ENCODE peak calls at places on chromosomes 1 and 21, in seven cellular contexts. T is CD8-positive, alpha-beta T cell; O is astrocyte of the cerebellum; L is breast epithelium; A is B cell; V is foreskin fibroblast; X is lower lobe of right lung. F is an unnamed sample.

GRCh38 chr1:234644928-234645327 is 35.0 kb upstream of the IRF2BP2 start:
- DNase-seq in X (no peak), V (no peak), L (no peak), A (no peak), O (no peak), T (no peak), F (no peak)

GRCh38 chr1:228887101-228887500 is 151.8 kb downstream of the RHOU start:
- DNase-seq in V (no peak), L (no peak), T (no peak), A (no peak), O (no peak), X (no peak), F (no peak)

GRCh38 chr1:236830116-236830515 is 35.0 kb downstream of the MTR start:
- DNase-seq in T (no peak), X (no peak), V (no peak), O (no peak), A (no peak), L (no peak), F (no peak)

GRCh38 chr1:31695327-31695726 is 8.5 kb downstream of the COL16A1 start:
- DNase-seq in A (no peak), V (no peak), O (no peak), X (no peak), L (no peak), T (no peak), F (no peak)

GRCh38 chr1:7280257-7280656 is 490.8 kb upstream of the VAMP3 start:
- DNase-seq in O (no peak), T (no peak), A (no peak), X (no peak), L (no peak), V (no peak), F (no peak)

GRCh38 chr1:205915354-205915990 is 27.8 kb downstream of the SLC26A9 start:
- DNase-seq in O (no peak), L (no peak), T (no peak), V (no peak), X (no peak), A (no peak), F (peak)

GRCh38 chr1:31750858-31751638 is 13.1 kb downstream of the ADGRB2 start:
- DNase-seq in A (no peak), X (no peak), L (no peak), O (peak), T (no peak), V (peak), F (no peak)

GRCh38 chr21:23131177-23131576 is 2133.0 kb downstream of the NCAM2 start:
- DNase-seq in A (no peak), T (no peak), O (no peak), V (no peak), X (no peak), L (no peak), F (no peak)

GRCh38 chr1:116987256-116987555 is 14.4 kb upstream of the CD101 start:
- DNase-seq in A (no peak), O (no peak), T (peak), X (no peak), V (no peak), L (no peak), F (no peak)

GRCh38 chr1:84883286-84883685 is 9.7 kb downstream of the LPAR3 start:
- DNase-seq in V (peak), X (no peak), O (no peak), T (no peak), A (no peak), L (no peak), F (no peak)

GRCh38 chr21:17660449-17660848 is 47.7 kb upstream of the BTG3 start:
- DNase-seq in L (no peak), O (peak), T (no peak), X (no peak), A (no peak), V (no peak), F (no peak)

GRCh38 chr1:67735806-67736627 is 51.0 kb downstream of the GADD45A start:
- DNase-seq in O (peak), V (peak), L (peak), A (peak), X (peak), T (no peak), F (peak)

GRCh38 chr1:214281902-214282695 is 1.1 kb downstream of the SMYD2 start:
- DNase-seq in O (no peak), X (peak), A (no peak), L (no peak), V (peak), T (no peak), F (no peak)

GRCh38 chr1:97137862-97138514 is 416.4 kb downstream of the PTBP2 start:
- DNase-seq in V (peak), O (peak), L (no peak), A (no peak), X (no peak), T (no peak), F (peak)

GRCh38 chr21:33286600-33287456 is 20.7 kb downstream of the IL10RB start:
- DNase-seq in L (no peak), T (no peak), A (no peak), V (peak), O (peak), X (no peak), F (no peak)

GRCh38 chr1:231091853-231092301 is 51.8 kb upstream of the FAM89A start:
- DNase-seq in A (no peak), T (no peak), L (no peak), V (peak), O (no peak), X (peak), F (peak)

GRCh38 chr1:190084552-190084951 is 393.1 kb downstream of the BRINP3 start:
- DNase-seq in L (no peak), A (no peak), X (no peak), V (no peak), T (no peak), O (no peak), F (no peak)

GRCh38 chr1:226975909-226976670 is 36.0 kb downstream of the COQ8A start:
- DNase-seq in X (no peak), A (no peak), L (no peak), T (no peak), O (no peak), V (no peak), F (no peak)

GRCh38 chr1:114345930-114346479 is 165.0 kb downstream of the TRIM33 start:
- DNase-seq in X (no peak), V (peak), T (no peak), L (no peak), O (no peak), A (no peak), F (no peak)

GRCh38 chr1:229844675-229845074 is 218.6 kb downstream of the URB2 start:
- DNase-seq in V (peak), L (peak), A (no peak), X (no peak), O (no peak), T (no peak), F (no peak)

GRCh38 chr21:32886339-32886738 is 114.8 kb upstream of the PAXBP1 start:
- DNase-seq in L (no peak), O (no peak), V (no peak), T (no peak), X (no peak), A (no peak), F (no peak)

GRCh38 chr1:156379420-156380165 is 10.6 kb downstream of the RHBG start:
- DNase-seq in O (no peak), X (no peak), V (peak), L (no peak), T (no peak), A (no peak), F (no peak)

GRCh38 chr1:151371744-151372410 is 628 bp downstream of the SELENBP1 start:
- DNase-seq in L (no peak), T (no peak), O (no peak), X (peak), A (no peak), V (peak), F (no peak)

GRCh38 chr1:222529916-222530315 is 18.0 kb downstream of the HHIPL2 start:
- DNase-seq in A (no peak), O (no peak), T (no peak), V (no peak), L (no peak), X (no peak), F (no peak)

GRCh38 chr1:86914635-86914997 is at the start of gene HS2ST1:
- DNase-seq in A (no peak), O (no peak), T (no peak), L (no peak), V (no peak), X (no peak), F (no peak)

GRCh38 chr1:234118911-234119310 is 214.4 kb downstream of the SLC35F3 start:
- DNase-seq in A (no peak), V (no peak), O (no peak), T (no peak), L (no peak), X (no peak), F (no peak)

GRCh38 chr1:3001471-3002348 is 19.6 kb upstream of the ACTRT2 start:
- DNase-seq in X (no peak), L (no peak), O (no peak), V (no peak), A (peak), T (no peak), F (no peak)

GRCh38 chr1:109783436-109783835 is 19.7 kb upstream of the EPS8L3 start:
- DNase-seq in O (peak), V (peak), L (peak), T (no peak), A (no peak), X (peak), F (no peak)

GRCh38 chr1:27455166-27455811 is 34.7 kb downstream of the WASF2 start:
- DNase-seq in O (no peak), X (no peak), A (no peak), T (no peak), V (no peak), L (no peak), F (no peak)

GRCh38 chr21:32844653-32845443 is 73.3 kb upstream of the PAXBP1 start:
- DNase-seq in O (no peak), L (no peak), T (no peak), A (no peak), X (no peak), V (peak), F (no peak)

GRCh38 chr1:119828266-119828665 is 17.0 kb upstream of the REG4 start:
- DNase-seq in V (no peak), A (no peak), X (no peak), T (no peak), O (no peak), L (no peak), F (no peak)

GRCh38 chr1:245716561-245716960 is 561.8 kb downstream of the KIF26B start:
- DNase-seq in T (no peak), O (no peak), A (no peak), L (no peak), V (no peak), X (no peak), F (no peak)

GRCh38 chr21:42680429-42680828 is 27.0 kb downstream of the PDE9A start:
- DNase-seq in T (no peak), L (no peak), V (no peak), A (no peak), X (no peak), O (no peak), F (no peak)
- TF ChIP-seq CTCF in T (no peak), L (no peak), V (no peak), A (no peak), X (no peak), O (no peak), F (no peak)

GRCh38 chr1:98557808-98558390 is 103.6 kb upstream of the SNX7 start:
- DNase-seq in A (no peak), V (no peak), L (no peak), O (peak), T (no peak), X (no peak), F (no peak)

GRCh38 chr1:98555814-98556213 is 105.7 kb upstream of the SNX7 start:
- DNase-seq in V (no peak), T (no peak), X (no peak), L (no peak), A (no peak), O (no peak), F (no peak)

DNA sequence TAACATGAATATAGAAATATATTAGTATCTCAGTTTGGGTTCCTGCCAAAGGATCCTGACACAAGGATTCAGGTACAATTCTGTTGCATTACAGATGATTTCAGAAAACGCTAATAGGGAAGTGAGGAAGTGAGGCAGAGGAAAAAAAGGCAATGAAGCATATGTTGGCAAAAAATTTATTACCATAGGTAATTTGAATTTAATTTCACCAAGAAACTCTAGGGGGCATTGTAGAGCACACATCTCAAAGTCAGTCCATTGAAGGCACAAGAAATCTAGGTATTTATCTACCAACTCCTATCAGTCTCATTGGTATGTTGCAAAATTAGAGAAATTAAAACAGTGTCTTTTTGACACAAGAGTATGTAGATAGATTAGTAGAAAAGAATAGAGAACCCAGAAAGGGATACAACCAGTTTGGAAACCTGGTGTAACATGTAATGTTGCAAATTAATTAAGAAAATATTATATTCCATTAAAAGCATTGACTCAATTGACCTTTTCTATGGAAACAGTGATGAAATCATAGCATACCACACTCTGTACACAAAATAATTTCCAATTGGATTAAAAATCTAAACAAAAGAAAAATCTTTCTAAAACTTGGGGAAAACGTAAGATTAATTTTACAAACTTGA is 104.9 kb upstream of the SNX7 start:
- DNase-seq in T (no peak), L (no peak), O (no peak), V (peak), X (no peak), A (no peak), F (no peak)
- TF ChIP-seq CTCF in T (no peak), L (no peak), O (peak), V (peak), X (peak), A (no peak), F (peak)

GRCh38 chr1:64969305-64970066 is 3.1 kb upstream of the JAK1 start:
- DNase-seq in V (peak), X (no peak), O (no peak), T (no peak), A (no peak), L (no peak), F (no peak)
- TF ChIP-seq CTCF in V (no peak), X (no peak), O (no peak), T (no peak), A (no peak), L (no peak), F (no peak)

GRCh38 chr1:160550572-160551034 is 27.5 kb upstream of the SLAMF6 start:
- DNase-seq in T (peak), X (peak), O (no peak), A (no peak), L (no peak), V (no peak), F (no peak)
- TF ChIP-seq CTCF in T (peak), X (peak), O (no peak), A (no peak), L (no peak), V (no peak), F (peak)

GRCh38 chr1:12760256-12760795 is 13.2 kb upstream of the PRAMEF12 start:
- DNase-seq in L (no peak), A (no peak), T (no peak), V (no peak), X (no peak), O (no peak), F (no peak)
- TF ChIP-seq CTCF in L (no peak), A (no peak), T (no peak), V (no peak), X (no peak), O (no peak), F (no peak)

GRCh38 chr1:10936998-10937901 is 75.2 kb upstream of the TARDBP start:
- DNase-seq in T (no peak), A (no peak), L (no peak), X (no peak), V (no peak), O (no peak), F (no peak)
- TF ChIP-seq CTCF in T (no peak), A (no peak), L (no peak), X (no peak), V (no peak), O (no peak), F (no peak)

GRCh38 chr1:64654519-64655341 is 90.1 kb upstream of the RAVER2 start:
- DNase-seq in L (no peak), O (no peak), X (no peak), T (no peak), V (peak), A (no peak), F (no peak)
- TF ChIP-seq CTCF in L (peak), O (no peak), X (no peak), T (no peak), V (peak), A (no peak), F (no peak)

GRCh38 chr1:112268408-112268807 is 127.6 kb upstream of the CTTNBP2NL start:
- DNase-seq in X (no peak), V (no peak), A (no peak), T (no peak), O (no peak), L (no peak), F (no peak)

GRCh38 chr1:112267929-112268328 is 128.1 kb upstream of the CTTNBP2NL start:
- DNase-seq in O (no peak), L (no peak), T (no peak), V (no peak), A (no peak), X (no peak), F (no peak)

GRCh38 chr1:112264553-112264952 is 131.5 kb upstream of the CTTNBP2NL start:
- DNase-seq in X (no peak), V (no peak), L (no peak), T (no peak), O (no peak), A (no peak), F (no peak)

GRCh38 chr1:112265946-112266345 is 130.1 kb upstream of the CTTNBP2NL start:
- DNase-seq in X (no peak), O (no peak), A (no peak), L (no peak), T (no peak), V (no peak), F (no peak)

DNA sequence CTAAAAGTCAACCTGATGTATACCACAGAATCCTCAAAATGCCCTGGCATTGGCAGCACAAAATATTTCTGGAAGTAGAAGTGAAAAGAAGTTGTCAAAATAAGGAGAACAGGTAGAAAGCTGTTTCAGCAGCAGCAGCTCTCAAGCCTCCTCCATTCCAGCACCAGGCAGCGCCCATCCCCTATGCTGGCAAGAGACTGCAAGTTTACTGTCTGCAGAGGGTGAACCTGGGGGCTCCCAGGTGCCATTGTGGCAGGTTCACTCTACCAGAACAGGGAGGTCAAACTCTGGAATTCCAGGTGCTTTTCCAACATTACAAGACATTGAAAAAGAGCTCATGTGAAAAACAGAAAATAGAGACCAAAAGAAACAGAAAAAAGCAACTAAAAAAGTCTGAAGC is 128.8 kb upstream of the CTTNBP2NL start:
- DNase-seq in O (no peak), V (no peak), X (no peak), T (no peak), L (no peak), A (no peak), F (no peak)
- TF ChIP-seq CTCF in O (no peak), V (no peak), X (no peak), T (no peak), L (no peak), A (no peak), F (no peak)

GRCh38 chr1:207316622-207317510 is 4.6 kb upstream of the CD55 start:
- DNase-seq in T (no peak), V (peak), L (peak), A (no peak), O (no peak), X (no peak), F (no peak)
- TF ChIP-seq CTCF in T (no peak), V (no peak), L (no peak), A (no peak), O (no peak), X (no peak), F (no peak)